ENCODE peak calls at places on chromosomes 2 and 18, in five cellular contexts. H, O, R, Y and K are unnamed samples.

GRCh38 chr2:100831158-100831715 is 11.3 kb downstream of the NPAS2 start:
- DNase-seq in R (no peak), Y (no peak), H (no peak), O (no peak), K (no peak)

GRCh38 chr2:124908411-124908810 is 883.3 kb downstream of the CNTNAP5 start:
- DNase-seq in H (peak; percentile 28), Y (no peak), R (no peak), O (no peak), K (no peak)

GRCh38 chr2:240624011-240624949 is 1.0 kb upstream of the GPR35 start:
- DNase-seq in R (peak; percentile 14), H (no peak), Y (no peak), O (peak; percentile 84), K (no peak)

GRCh38 chr2:143759455-143759854 is 630.2 kb downstream of the ARHGAP15 start:
- DNase-seq in H (no peak), R (no peak), O (no peak), Y (no peak), K (no peak)

GRCh38 chr18:30094556-30094955 is 948.0 kb downstream of the DSC3 start:
- DNase-seq in H (peak; percentile 79), Y (no peak), O (no peak), R (no peak), K (no peak)

GRCh38 chr2:130391058-130391871 is 35.4 kb downstream of the PTPN18 start:
- DNase-seq in R (peak; percentile 86), O (no peak), Y (no peak), H (peak; percentile 74), K (no peak)

GRCh38 chr2:205613970-205614559 is 68.2 kb upstream of the NRP2 start:
- DNase-seq in H (no peak), O (no peak), R (no peak), Y (no peak), K (no peak)

GRCh38 chr18:63205791-63206252 is 113.7 kb downstream of the BCL2 start:
- DNase-seq in Y (no peak), H (no peak), O (peak; percentile 75), R (no peak), K (no peak)

GRCh38 chr2:46776687-46777327 is 138.8 kb downstream of the MCFD2 start:
- DNase-seq in H (peak; percentile 86), R (peak; percentile 62), O (peak; percentile 6), Y (no peak), K (no peak)

GRCh38 chr2:74014813-74015212 is 30.1 kb downstream of the TET3 start:
- DNase-seq in R (no peak), Y (no peak), O (no peak), H (no peak), K (no peak)

GRCh38 chr18:58402247-58402646 is 226.6 kb downstream of the ALPK2 start:
- DNase-seq in R (no peak), O (no peak), Y (no peak), H (no peak), K (no peak)

GRCh38 chr2:203535784-203536590 is 886 bp upstream of the RAPH1 start:
- DNase-seq in Y (no peak), O (no peak), H (peak; percentile 36), R (no peak), K (no peak)

GRCh38 chr2:141331127-141331526 is 799.7 kb downstream of the LRP1B start:
- DNase-seq in H (peak; percentile 87), O (no peak), Y (peak; percentile 84), R (no peak), K (no peak)

GRCh38 chr2:106521016-106521415 is 33.9 kb downstream of the CD8B2 start:
- DNase-seq in Y (no peak), H (no peak), R (no peak), O (no peak), K (no peak)